ENCODE peak calls at places on chromosomes 7 and 10, in five cellular contexts. One of them, this sample, is unnamed.

GRCh38 chr10:61606971-61607907 is 55.5 kb upstream of the CABCOCO1 start:
- DNase-seq in hippocampal formation: no peak
- DNase-seq in GF-D8: no peak
- DNase-seq in stimulated activated CD4-positive, alpha-beta T cell treated with anti-CD3 and anti-CD28 coated beads, Interleukin-1b, Interleukin-23, amount 100 ng/mL, for 24 hours: no peak
- DNase-seq in activated CD4-positive, alpha-beta T cell treated with anti-CD3 and anti-CD28 coated beads for 24 hours: no peak
- DNase-seq in this sample: no peak

GRCh38 chr7:34277016-34277800 is 371.9 kb downstream of the BMPER start:
- DNase-seq in hippocampal formation: no peak
- DNase-seq in GF-D8: peak
- DNase-seq in stimulated activated CD4-positive, alpha-beta T cell treated with anti-CD3 and anti-CD28 coated beads, Interleukin-1b, Interleukin-23, amount 100 ng/mL, for 24 hours: no peak
- DNase-seq in activated CD4-positive, alpha-beta T cell treated with anti-CD3 and anti-CD28 coated beads for 24 hours: no peak
- DNase-seq in this sample: no peak

GRCh38 chr10:69685802-69686585 is 55.9 kb downstream of the FAM241B start:
- DNase-seq in hippocampal formation: no peak
- DNase-seq in GF-D8: no peak
- DNase-seq in stimulated activated CD4-positive, alpha-beta T cell treated with anti-CD3 and anti-CD28 coated beads, Interleukin-1b, Interleukin-23, amount 100 ng/mL, for 24 hours: no peak
- DNase-seq in activated CD4-positive, alpha-beta T cell treated with anti-CD3 and anti-CD28 coated beads for 24 hours: no peak
- DNase-seq in this sample: no peak

GRCh38 chr7:158257516-158258410 is 329.9 kb downstream of the PTPRN2 start:
- DNase-seq in hippocampal formation: no peak
- DNase-seq in GF-D8: no peak
- DNase-seq in stimulated activated CD4-positive, alpha-beta T cell treated with anti-CD3 and anti-CD28 coated beads, Interleukin-1b, Interleukin-23, amount 100 ng/mL, for 24 hours: no peak
- DNase-seq in activated CD4-positive, alpha-beta T cell treated with anti-CD3 and anti-CD28 coated beads for 24 hours: no peak
- DNase-seq in this sample: no peak

GRCh38 chr10:23994459-23995046 is 214.4 kb upstream of the KIAA1217 start:
- DNase-seq in hippocampal formation: peak
- DNase-seq in GF-D8: no peak
- DNase-seq in stimulated activated CD4-positive, alpha-beta T cell treated with anti-CD3 and anti-CD28 coated beads, Interleukin-1b, Interleukin-23, amount 100 ng/mL, for 24 hours: peak
- DNase-seq in activated CD4-positive, alpha-beta T cell treated with anti-CD3 and anti-CD28 coated beads for 24 hours: no peak
- DNase-seq in this sample: peak

GRCh38 chr7:97118306-97118917 is 914 bp downstream of the SDHAF3 start:
- DNase-seq in hippocampal formation: no peak
- DNase-seq in GF-D8: peak
- DNase-seq in stimulated activated CD4-positive, alpha-beta T cell treated with anti-CD3 and anti-CD28 coated beads, Interleukin-1b, Interleukin-23, amount 100 ng/mL, for 24 hours: no peak
- DNase-seq in activated CD4-positive, alpha-beta T cell treated with anti-CD3 and anti-CD28 coated beads for 24 hours: no peak
- DNase-seq in this sample: no peak

GRCh38 chr7:5528071-5528814 is 104.6 kb upstream of the TNRC18 start:
- DNase-seq in hippocampal formation: no peak
- DNase-seq in GF-D8: no peak
- DNase-seq in stimulated activated CD4-positive, alpha-beta T cell treated with anti-CD3 and anti-CD28 coated beads, Interleukin-1b, Interleukin-23, amount 100 ng/mL, for 24 hours: peak
- DNase-seq in activated CD4-positive, alpha-beta T cell treated with anti-CD3 and anti-CD28 coated beads for 24 hours: no peak
- DNase-seq in this sample: no peak

GRCh38 chr7:116561697-116562483 is 37.1 kb downstream of the CAV1 start:
- DNase-seq in hippocampal formation: no peak
- DNase-seq in GF-D8: no peak
- DNase-seq in stimulated activated CD4-positive, alpha-beta T cell treated with anti-CD3 and anti-CD28 coated beads, Interleukin-1b, Interleukin-23, amount 100 ng/mL, for 24 hours: no peak
- DNase-seq in activated CD4-positive, alpha-beta T cell treated with anti-CD3 and anti-CD28 coated beads for 24 hours: no peak
- DNase-seq in this sample: no peak

GRCh38 chr7:148412691-148413090 is 177.9 kb upstream of the C7orf33 start:
- DNase-seq in hippocampal formation: no peak
- DNase-seq in GF-D8: no peak
- DNase-seq in stimulated activated CD4-positive, alpha-beta T cell treated with anti-CD3 and anti-CD28 coated beads, Interleukin-1b, Interleukin-23, amount 100 ng/mL, for 24 hours: no peak
- DNase-seq in activated CD4-positive, alpha-beta T cell treated with anti-CD3 and anti-CD28 coated beads for 24 hours: no peak
- DNase-seq in this sample: no peak

GRCh38 chr10:67884313-67884841 is at the start of gene SIRT1:
- DNase-seq in hippocampal formation: peak
- DNase-seq in GF-D8: peak
- DNase-seq in stimulated activated CD4-positive, alpha-beta T cell treated with anti-CD3 and anti-CD28 coated beads, Interleukin-1b, Interleukin-23, amount 100 ng/mL, for 24 hours: peak
- DNase-seq in activated CD4-positive, alpha-beta T cell treated with anti-CD3 and anti-CD28 coated beads for 24 hours: peak
- DNase-seq in this sample: peak

GRCh38 chr7:92714280-92714679 is 122.1 kb downstream of the CDK6 start:
- DNase-seq in hippocampal formation: no peak
- DNase-seq in GF-D8: no peak
- DNase-seq in stimulated activated CD4-positive, alpha-beta T cell treated with anti-CD3 and anti-CD28 coated beads, Interleukin-1b, Interleukin-23, amount 100 ng/mL, for 24 hours: no peak
- DNase-seq in activated CD4-positive, alpha-beta T cell treated with anti-CD3 and anti-CD28 coated beads for 24 hours: no peak
- DNase-seq in this sample: no peak

GRCh38 chr7:134120405-134120804 is 6.7 kb upstream of the LRGUK start:
- DNase-seq in hippocampal formation: no peak
- DNase-seq in GF-D8: no peak
- DNase-seq in stimulated activated CD4-positive, alpha-beta T cell treated with anti-CD3 and anti-CD28 coated beads, Interleukin-1b, Interleukin-23, amount 100 ng/mL, for 24 hours: no peak
- DNase-seq in activated CD4-positive, alpha-beta T cell treated with anti-CD3 and anti-CD28 coated beads for 24 hours: no peak
- DNase-seq in this sample: no peak

GRCh38 chr7:38878694-38879457 is 30.1 kb downstream of the VPS41 start:
- DNase-seq in hippocampal formation: no peak
- DNase-seq in GF-D8: no peak
- DNase-seq in stimulated activated CD4-positive, alpha-beta T cell treated with anti-CD3 and anti-CD28 coated beads, Interleukin-1b, Interleukin-23, amount 100 ng/mL, for 24 hours: no peak
- DNase-seq in activated CD4-positive, alpha-beta T cell treated with anti-CD3 and anti-CD28 coated beads for 24 hours: no peak
- DNase-seq in this sample: no peak

GRCh38 chr7:43201912-43202311 is 89.5 kb downstream of the HECW1 start:
- DNase-seq in hippocampal formation: no peak
- DNase-seq in GF-D8: no peak
- DNase-seq in stimulated activated CD4-positive, alpha-beta T cell treated with anti-CD3 and anti-CD28 coated beads, Interleukin-1b, Interleukin-23, amount 100 ng/mL, for 24 hours: no peak
- DNase-seq in activated CD4-positive, alpha-beta T cell treated with anti-CD3 and anti-CD28 coated beads for 24 hours: no peak
- DNase-seq in this sample: no peak

GRCh38 chr7:22402250-22402649 is 45.3 kb upstream of the RAPGEF5 start:
- DNase-seq in hippocampal formation: no peak
- DNase-seq in GF-D8: no peak
- DNase-seq in stimulated activated CD4-positive, alpha-beta T cell treated with anti-CD3 and anti-CD28 coated beads, Interleukin-1b, Interleukin-23, amount 100 ng/mL, for 24 hours: no peak
- DNase-seq in activated CD4-positive, alpha-beta T cell treated with anti-CD3 and anti-CD28 coated beads for 24 hours: no peak
- DNase-seq in this sample: no peak

GRCh38 chr7:50771120-50772002 is 11.3 kb downstream of the GRB10 start:
- DNase-seq in hippocampal formation: no peak
- DNase-seq in GF-D8: no peak
- DNase-seq in stimulated activated CD4-positive, alpha-beta T cell treated with anti-CD3 and anti-CD28 coated beads, Interleukin-1b, Interleukin-23, amount 100 ng/mL, for 24 hours: no peak
- DNase-seq in activated CD4-positive, alpha-beta T cell treated with anti-CD3 and anti-CD28 coated beads for 24 hours: no peak
- DNase-seq in this sample: no peak

GRCh38 chr7:142569851-142570250 is 179.4 kb upstream of the PRSS1 start:
- DNase-seq in hippocampal formation: no peak
- DNase-seq in GF-D8: no peak
- DNase-seq in stimulated activated CD4-positive, alpha-beta T cell treated with anti-CD3 and anti-CD28 coated beads, Interleukin-1b, Interleukin-23, amount 100 ng/mL, for 24 hours: no peak
- DNase-seq in activated CD4-positive, alpha-beta T cell treated with anti-CD3 and anti-CD28 coated beads for 24 hours: no peak
- DNase-seq in this sample: no peak

GRCh38 chr7:157463245-157463644 is 126.4 kb downstream of the DNAJB6 start:
- DNase-seq in hippocampal formation: no peak
- DNase-seq in GF-D8: no peak
- DNase-seq in stimulated activated CD4-positive, alpha-beta T cell treated with anti-CD3 and anti-CD28 coated beads, Interleukin-1b, Interleukin-23, amount 100 ng/mL, for 24 hours: no peak
- DNase-seq in activated CD4-positive, alpha-beta T cell treated with anti-CD3 and anti-CD28 coated beads for 24 hours: no peak
- DNase-seq in this sample: no peak